ENCODE peak calls at places on chromosomes 2 and 18, in six cellular contexts. A, D, O, W, J and S are unnamed samples.
A peak's percentile ranks its signal among the peaks of the same experiment; 100 is the strongest.

GRCh38 chr2:240568678-240569522 is 616 bp downstream of the RNPEPL1 start:
- DNase-seq in W (peak; percentile 67), J (peak; percentile 74), A (no peak), O (no peak), D (peak; percentile 56), S (peak; percentile 91)

GRCh38 chr2:42933824-42934254 is 141.5 kb upstream of the HAAO start:
- DNase-seq in J (no peak), D (no peak), O (no peak), W (no peak), A (no peak), S (no peak)

GRCh38 chr2:102251042-102251848 is 60.1 kb upstream of the IL1RL1 start:
- DNase-seq in J (peak; percentile 70), W (no peak), O (no peak), D (peak; percentile 34), A (no peak), S (no peak)

GRCh38 chr2:17271401-17271800 is 246.8 kb downstream of the RAD51AP2 start:
- DNase-seq in W (no peak), D (no peak), O (no peak), J (no peak), A (peak; percentile 40), S (no peak)

GRCh38 chr2:22520337-22521288 is 864.4 kb upstream of the KLHL29 start:
- DNase-seq in J (peak; percentile 7), D (no peak), A (no peak), O (no peak), W (no peak), S (no peak)

GRCh38 chr2:197710424-197711042 is 5.4 kb downstream of the MARS2 start:
- DNase-seq in D (no peak), O (no peak), W (no peak), A (no peak), J (no peak), S (no peak)

GRCh38 chr18:12890500-12890899 is 6.5 kb upstream of the PTPN2 start:
- DNase-seq in A (no peak), W (no peak), D (no peak), O (no peak), J (no peak), S (no peak)

GRCh38 chr2:205685314-205686230 is 3.3 kb downstream of the NRP2 start:
- DNase-seq in O (no peak), D (peak; percentile 19), J (peak; percentile 37), W (peak; percentile 41), A (no peak), S (no peak)

GRCh38 chr2:65033178-65033577 is 23.0 kb upstream of the CEP68 start:
- DNase-seq in D (peak; percentile 8), W (no peak), A (peak; percentile 51), J (no peak), O (no peak), S (no peak)

GRCh38 chr2:35827086-35827485 is 528.5 kb upstream of the CRIM1 start:
- DNase-seq in W (no peak), A (no peak), O (no peak), D (no peak), J (no peak), S (no peak)

GRCh38 chr2:241500016-241500415 is 8.4 kb downstream of the STK25 start:
- DNase-seq in A (no peak), W (no peak), O (no peak), D (no peak), J (no peak), S (no peak)

GRCh38 chr2:170221317-170222288 is 43.7 kb downstream of the MYO3B start:
- DNase-seq in J (no peak), D (no peak), W (no peak), O (no peak), A (no peak), S (no peak)

GRCh38 chr18:58668897-58669296 is 2.4 kb upstream of the MALT1 start:
- DNase-seq in A (peak; percentile 66), D (no peak), W (no peak), J (no peak), O (no peak), S (no peak)

GRCh38 chr2:169711751-169712509 is 17.7 kb downstream of the PHOSPHO2 start:
- DNase-seq in A (no peak), O (no peak), J (no peak), D (no peak), W (no peak), S (no peak)

GRCh38 chr2:25546852-25547251 is 126.5 kb downstream of the DTNB start:
- DNase-seq in J (no peak), D (no peak), O (no peak), W (no peak), A (no peak), S (no peak)

GRCh38 chr2:9674931-9675330 is 44.1 kb upstream of the YWHAQ start:
- DNase-seq in W (no peak), D (no peak), J (no peak), A (no peak), O (no peak), S (no peak)

GRCh38 chr18:4589056-4589800 is 134.1 kb upstream of the DLGAP1 start:
- DNase-seq in J (no peak), A (no peak), D (no peak), O (no peak), W (no peak), S (no peak)